ENCODE peak calls at places on chromosomes 4 and X, in seven cellular contexts. U, I, X, G, O, B and Z are unnamed samples.

GRCh38 chr4:177974461-177974860 is 532.2 kb upstream of the AGA start:
- DNase-seq in B (no peak), G (no peak), O (no peak), I (no peak), U (no peak), X (no peak), Z (no peak)

GRCh38 chr4:88104902-88105610 is 53.4 kb downstream of the ABCG2 start:
- DNase-seq in X (no peak), U (no peak), O (no peak), I (no peak), B (no peak), G (no peak), Z (peak; percentile 87)

GRCh38 chr4:55949480-55949802 is 696 bp downstream of the CEP135 start:
- DNase-seq in G (no peak), I (no peak), O (no peak), B (no peak), U (no peak), X (no peak), Z (no peak)

GRCh38 chr4:52932586-52933482 is 70.7 kb downstream of the RASL11B start:
- DNase-seq in O (no peak), X (no peak), G (no peak), B (no peak), I (no peak), U (no peak), Z (no peak)

GRCh38 chrX:7346021-7346420 is 198.1 kb upstream of the PUDP start:
- DNase-seq in U (no peak), G (no peak), I (no peak), X (no peak), O (no peak), B (no peak), Z (no peak)

GRCh38 chr4:123505077-123505456 is 108.5 kb downstream of the SPRY1 start:
- DNase-seq in O (no peak), I (no peak), G (peak; percentile 60), X (peak; percentile 38), U (no peak), B (no peak), Z (no peak)

GRCh38 chrX:42976729-42977366 is 198.9 kb upstream of the PPP1R2C start:
- DNase-seq in O (no peak), I (no peak), B (no peak), G (peak; percentile 19), U (no peak), X (peak; percentile 36), Z (peak; percentile 66)

GRCh38 chrX:18426004-18426320 is 554 bp downstream of the CDKL5 start:
- DNase-seq in U (no peak), X (no peak), G (no peak), O (no peak), B (no peak), I (no peak), Z (no peak)

GRCh38 chrX:148573119-148573518 is 72.7 kb downstream of the AFF2 start:
- DNase-seq in O (no peak), B (no peak), X (no peak), G (peak; percentile 41), I (no peak), U (no peak), Z (no peak)
- TF ChIP-seq CTCF in O (no peak), B (no peak), X (no peak), G (peak; percentile 65), I (no peak), U (no peak), Z (no peak)

DNA sequence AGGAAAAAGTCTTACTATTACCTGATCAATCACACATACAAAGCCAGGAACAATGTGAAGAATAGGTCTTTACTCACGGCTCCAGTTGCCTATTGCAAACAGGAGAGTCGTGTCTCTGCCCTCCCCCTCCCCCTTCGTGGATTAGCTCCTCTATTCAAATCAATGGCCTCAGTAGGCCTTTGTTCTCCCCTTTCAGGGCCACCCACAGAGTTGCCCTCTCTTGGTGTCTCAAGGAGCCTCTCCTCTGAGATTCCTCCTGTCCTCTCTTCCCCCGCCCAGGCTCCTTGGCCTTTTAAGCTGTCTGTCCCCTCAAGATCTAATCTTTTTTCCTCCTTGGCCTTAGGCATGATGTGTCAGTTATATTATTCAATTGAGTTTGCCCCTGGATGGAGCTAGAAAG is 107.2 kb upstream of the NALF2 start:
- DNase-seq in O (no peak), U (no peak), B (no peak), X (no peak), G (no peak), I (no peak), Z (no peak)
- H3K4me3 ChIP-seq in O (no peak overlapping the region), U (no peak overlapping the region), B (no peak overlapping the region), X (no peak overlapping the region), G (no peak overlapping the region), I (no peak overlapping the region), Z (no peak overlapping the region)

GRCh38 chr4:20260821-20261220 is 9.1 kb downstream of the SLIT2 start:
- DNase-seq in U (no peak), I (no peak), B (no peak), G (no peak), O (no peak), X (no peak), Z (no peak)
- TF ChIP-seq CTCF in U (no peak), I (no peak), B (no peak), G (no peak), O (no peak), X (no peak), Z (no peak)

GRCh38 chr4:5711479-5712184 is 631 bp downstream of the EVC start:
- DNase-seq in I (peak; percentile 66), X (no peak), U (peak; percentile 38), B (no peak), O (no peak), G (no peak), Z (peak; percentile 43)
- H3K4me3 ChIP-seq in I (peak overlapping the region; percentile 66), X (peak overlapping the region; percentile 57), U (peak overlapping the region; percentile 64), B (peak overlapping the region; percentile 51), O (peak overlapping the region; percentile 41), G (no peak overlapping the region), Z (peak overlapping the region; percentile 57)

GRCh38 chrX:105553118-105553517 is 269.2 kb upstream of the NRK start:
- DNase-seq in I (no peak), B (no peak), X (no peak), O (no peak), U (no peak), G (no peak), Z (peak; percentile 85)

GRCh38 chrX:105552395-105552794 is 269.9 kb upstream of the NRK start:
- DNase-seq in O (no peak), I (no peak), U (no peak), X (no peak), G (no peak), B (no peak), Z (peak; percentile 90)
- TF ChIP-seq CTCF in O (no peak), I (no peak), U (no peak), X (no peak), G (no peak), B (no peak), Z (peak; percentile 55)

GRCh38 chrX:149903889-149904748 is 23.1 kb downstream of the MAGEA8 start:
- DNase-seq in U (no peak), O (no peak), I (no peak), X (no peak), B (no peak), G (no peak), Z (peak; percentile 7)
- H3K4me3 ChIP-seq in U (peak overlapping the region; percentile 9), O (no peak overlapping the region), I (no peak overlapping the region), X (peak overlapping the region; percentile 7), B (no peak overlapping the region), G (no peak overlapping the region), Z (no peak overlapping the region)

GRCh38 chr4:7660176-7660540 is 225.4 kb upstream of the PSAPL1 start:
- DNase-seq in B (no peak), U (no peak), X (no peak), O (no peak), I (no peak), G (no peak), Z (no peak)

GRCh38 chr4:7661846-7662506 is 227.2 kb upstream of the PSAPL1 start:
- DNase-seq in I (no peak), B (no peak), X (no peak), G (no peak), O (no peak), U (no peak), Z (no peak)

GRCh38 chr4:7659429-7660175 is 224.9 kb upstream of the PSAPL1 start:
- DNase-seq in B (no peak), O (no peak), U (no peak), G (no peak), X (no peak), I (no peak), Z (no peak)

GRCh38 chr4:7661066-7661748 is 226.5 kb upstream of the PSAPL1 start:
- DNase-seq in B (no peak), G (no peak), X (no peak), O (no peak), I (no peak), U (no peak), Z (no peak)

GRCh38 chr4:7660640-7661039 is 225.9 kb upstream of the PSAPL1 start:
- DNase-seq in I (no peak), B (no peak), G (no peak), X (no peak), O (no peak), U (no peak), Z (no peak)
- TF ChIP-seq CTCF in I (no peak), B (no peak), G (no peak), X (no peak), O (no peak), U (no peak), Z (no peak)

GRCh38 chr4:87057835-87058234 is 123.0 kb downstream of the AFF1 start:
- DNase-seq in X (no peak), G (no peak), B (no peak), O (no peak), U (no peak), I (no peak), Z (no peak)

GRCh38 chr4:87060957-87061356 is 126.1 kb downstream of the AFF1 start:
- DNase-seq in B (no peak), I (no peak), O (no peak), G (no peak), U (no peak), X (no peak), Z (peak; percentile 70)

GRCh38 chr4:87055340-87055739 is 120.5 kb downstream of the AFF1 start:
- DNase-seq in X (no peak), O (no peak), G (no peak), B (no peak), I (no peak), U (no peak), Z (no peak)

GRCh38 chr4:87056884-87057283 is 122.1 kb downstream of the AFF1 start:
- DNase-seq in I (no peak), B (peak; percentile 35), X (no peak), O (no peak), G (no peak), U (no peak), Z (no peak)

GRCh38 chr4:87058272-87059073 is 123.7 kb downstream of the AFF1 start:
- DNase-seq in X (no peak), U (peak; percentile 43), B (no peak), O (no peak), I (no peak), G (no peak), Z (peak; percentile 69)
- H3K4me3 ChIP-seq in X (no peak overlapping the region), U (no peak overlapping the region), B (no peak overlapping the region), O (no peak overlapping the region), I (no peak overlapping the region), G (no peak overlapping the region), Z (no peak overlapping the region)